ENCODE peak calls at places on chromosomes 5 and 9, in ten cellular contexts. L is GM06990, D is upper lobe of right lung, Q is foreskin keratinocyte, X is AG09309, M is body of pancreas, F is right atrium auricular region, U is H9, A is nephron progenitor cell, Y is left ventricle myocardium inferior. I is an unnamed sample.

GRCh38 chr9:79829566-79830347 is 258.0 kb downstream of the TLE4 start:
- DNase-seq in L (no peak), D (no peak), Q (no peak), X (no peak), M (no peak), F (no peak), U (no peak), A (no peak), Y (no peak), I (no peak)

GRCh38 chr9:89597711-89598707 is 6.8 kb upstream of the GADD45G start:
- DNase-seq in L (peak), D (no peak), Q (peak), X (no peak), M (peak), F (no peak), U (peak), A (peak), Y (no peak), I (peak)

GRCh38 chr9:135260776-135261175 is 173.3 kb downstream of the OLFM1 start:
- DNase-seq in L (no peak), D (no peak), Q (no peak), X (no peak), M (no peak), F (no peak), U (no peak), A (no peak), Y (no peak), I (no peak)

GRCh38 chr9:138045541-138046490 is 168.2 kb downstream of the CACNA1B start:
- DNase-seq in L (no peak), D (peak), Q (no peak), X (no peak), M (no peak), F (peak), U (no peak), A (no peak), Y (no peak), I (no peak)

GRCh38 chr5:88672644-88673493 is 210.1 kb downstream of the MEF2C start:
- DNase-seq in L (no peak), D (no peak), Q (no peak), X (no peak), M (no peak), F (no peak), U (peak), A (no peak), Y (no peak), I (no peak)

GRCh38 chr9:129141066-129142041 is 30.1 kb downstream of the PTPA start:
- DNase-seq in L (peak), D (no peak), Q (no peak), X (peak), M (peak), F (peak), U (peak), A (no peak), Y (peak), I (peak)

GRCh38 chr9:100052375-100052774 is 46.4 kb downstream of the ERP44 start:
- DNase-seq in L (no peak), D (no peak), Q (no peak), X (no peak), M (no peak), F (no peak), U (no peak), A (no peak), Y (no peak), I (no peak)

GRCh38 chr5:108562205-108562454 is 180.2 kb upstream of the FBXL17 start:
- DNase-seq in L (no peak), D (no peak), Q (no peak), X (no peak), M (no peak), F (no peak), U (no peak), A (no peak), Y (no peak), I (no peak)

GRCh38 chr5:76999451-76999850 is 30.8 kb upstream of the AGGF1 start:
- DNase-seq in L (no peak), D (no peak), Q (peak), X (peak), M (no peak), F (no peak), U (no peak), A (no peak), Y (no peak), I (no peak)

GRCh38 chr5:116696356-116696755 is 121.7 kb upstream of the SEMA6A start:
- DNase-seq in L (no peak), D (no peak), Q (no peak), X (no peak), M (no peak), F (no peak), U (no peak), A (no peak), Y (no peak), I (peak)

GRCh38 chr5:138138949-138139775 is at the start of gene NME5:
- DNase-seq in L (peak), D (peak), Q (no peak), X (no peak), M (peak), F (no peak), U (peak), A (peak), Y (peak), I (peak)

GRCh38 chr5:88244686-88245085 is 24.0 kb downstream of the TMEM161B start:
- DNase-seq in L (no peak), D (no peak), Q (peak), X (no peak), M (no peak), F (no peak), U (no peak), A (no peak), Y (no peak), I (no peak)

GRCh38 chr9:71098801-71099200 is 22.6 kb downstream of the TRPM3 start:
- DNase-seq in L (no peak), D (no peak), Q (no peak), X (no peak), M (no peak), F (no peak), U (no peak), A (no peak), Y (no peak), I (no peak)

GRCh38 chr5:89003563-89004036 is 120.6 kb upstream of the MEF2C start:
- DNase-seq in L (no peak), D (no peak), Q (no peak), X (no peak), M (no peak), F (no peak), U (no peak), A (no peak), Y (no peak), I (no peak)

GRCh38 chr9:1173211-1173610 is 123.1 kb downstream of the DMRT2 start:
- DNase-seq in L (no peak), D (peak), Q (no peak), X (no peak), M (peak), F (no peak), U (no peak), A (no peak), Y (no peak), I (no peak)

GRCh38 chr5:84403773-84404172 is 19.1 kb upstream of the EDIL3 start:
- DNase-seq in L (no peak), D (no peak), Q (peak), X (peak), M (no peak), F (no peak), U (no peak), A (no peak), Y (no peak), I (no peak)

GRCh38 chr5:40605295-40605958 is 74.3 kb upstream of the PTGER4 start:
- DNase-seq in L (no peak), D (no peak), Q (peak), X (no peak), M (no peak), F (no peak), U (no peak), A (no peak), Y (no peak), I (no peak)

GRCh38 chr5:106825379-106825778 is 845.4 kb downstream of the EFNA5 start:
- DNase-seq in L (no peak), D (no peak), Q (peak), X (no peak), M (no peak), F (no peak), U (no peak), A (no peak), Y (no peak), I (no peak)

GRCh38 chr9:83060557-83060956 is 2.4 kb downstream of the RASEF start:
- DNase-seq in L (no peak), D (no peak), Q (no peak), X (no peak), M (peak), F (no peak), U (no peak), A (no peak), Y (no peak), I (no peak)

GRCh38 chr5:42992035-42992570 is 48.0 kb downstream of the ANXA2R start:
- DNase-seq in L (peak), D (peak), Q (peak), X (no peak), M (peak), F (peak), U (peak), A (peak), Y (peak), I (peak)

GRCh38 chr5:10366310-10367297 is 13.1 kb downstream of the MARCHF6 start:
- DNase-seq in L (no peak), D (no peak), Q (peak), X (peak), M (peak), F (no peak), U (no peak), A (no peak), Y (no peak), I (no peak)

GRCh38 chr5:124580925-124581821 is 165.3 kb downstream of the ZNF608 start:
- DNase-seq in L (no peak), D (no peak), Q (peak), X (no peak), M (peak), F (no peak), U (peak), A (peak), Y (no peak), I (no peak)

GRCh38 chr5:10761842-10762165 is 770 bp upstream of the DAP start:
- DNase-seq in L (no peak), D (no peak), Q (no peak), X (no peak), M (no peak), F (no peak), U (no peak), A (no peak), Y (no peak), I (no peak)

GRCh38 chr9:127130661-127131538 is 8.5 kb upstream of the ANGPTL2 start:
- DNase-seq in L (no peak), D (peak), Q (peak), X (peak), M (peak), F (peak), U (no peak), A (no peak), Y (peak), I (no peak)

GRCh38 chr9:69548676-69549075 is 123.5 kb downstream of the APBA1 start:
- DNase-seq in L (no peak), D (no peak), Q (no peak), X (no peak), M (no peak), F (no peak), U (no peak), A (no peak), Y (no peak), I (no peak)

GRCh38 chr9:114989600-114990410 is 59.4 kb upstream of the TNFSF8 start:
- DNase-seq in L (peak), D (no peak), Q (no peak), X (no peak), M (no peak), F (no peak), U (no peak), A (no peak), Y (no peak), I (peak)

GRCh38 chr9:133564451-133564850 is 29.9 kb downstream of the ADAMTSL2 start:
- DNase-seq in L (no peak), D (no peak), Q (no peak), X (no peak), M (no peak), F (no peak), U (no peak), A (no peak), Y (no peak), I (no peak)

GRCh38 chr5:105460721-105461120 is 1898.1 kb upstream of the NUDT12 start:
- DNase-seq in L (no peak), D (no peak), Q (no peak), X (no peak), M (no peak), F (no peak), U (no peak), A (no peak), Y (no peak), I (no peak)

GRCh38 chr5:124263680-124264491 is 482.6 kb downstream of the ZNF608 start:
- DNase-seq in L (no peak), D (no peak), Q (no peak), X (no peak), M (peak), F (no peak), U (peak), A (peak), Y (no peak), I (no peak)

GRCh38 chr9:81759680-81760215 is 70.4 kb upstream of the TLE1 start:
- DNase-seq in L (no peak), D (no peak), Q (peak), X (peak), M (no peak), F (peak), U (no peak), A (no peak), Y (no peak), I (no peak)

GRCh38 chr9:81758123-81758797 is 68.9 kb upstream of the TLE1 start:
- DNase-seq in L (no peak), D (no peak), Q (no peak), X (no peak), M (no peak), F (no peak), U (no peak), A (no peak), Y (no peak), I (no peak)

GRCh38 chr9:81754245-81754644 is 64.9 kb upstream of the TLE1 start:
- DNase-seq in L (no peak), D (no peak), Q (no peak), X (no peak), M (no peak), F (no peak), U (no peak), A (no peak), Y (no peak), I (no peak)

GRCh38 chr9:81753436-81753835 is 64.1 kb upstream of the TLE1 start:
- DNase-seq in L (no peak), D (no peak), Q (no peak), X (no peak), M (no peak), F (no peak), U (no peak), A (no peak), Y (no peak), I (no peak)

DNA sequence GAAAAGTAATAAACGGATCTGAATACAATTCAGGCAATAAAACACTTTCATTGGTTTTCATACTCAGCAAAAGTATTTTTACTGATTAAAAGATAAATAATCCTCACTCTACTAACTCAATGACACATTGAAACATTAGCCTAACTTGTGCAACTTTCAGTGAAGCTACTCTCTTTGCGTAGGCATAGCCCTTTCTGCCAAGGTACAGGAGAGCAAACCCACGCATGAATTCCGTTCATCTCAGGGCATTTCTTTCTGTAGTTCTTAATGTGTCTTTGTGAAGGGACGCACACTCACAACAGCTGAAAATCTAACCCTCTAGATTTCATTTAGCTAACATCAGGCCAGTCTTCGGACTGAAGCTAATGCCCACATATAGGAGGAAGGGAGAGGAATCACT is 66.4 kb upstream of the TLE1 start:
- DNase-seq in L (no peak), D (no peak), Q (no peak), X (no peak), M (no peak), F (no peak), U (no peak), A (no peak), Y (no peak), I (no peak)
- TF ChIP-seq CTCF in L (no peak), D (no peak), Q (no peak), X (no peak), M (no peak), F (no peak), U (no peak), A (no peak), Y (no peak), I (no peak)

DNA sequence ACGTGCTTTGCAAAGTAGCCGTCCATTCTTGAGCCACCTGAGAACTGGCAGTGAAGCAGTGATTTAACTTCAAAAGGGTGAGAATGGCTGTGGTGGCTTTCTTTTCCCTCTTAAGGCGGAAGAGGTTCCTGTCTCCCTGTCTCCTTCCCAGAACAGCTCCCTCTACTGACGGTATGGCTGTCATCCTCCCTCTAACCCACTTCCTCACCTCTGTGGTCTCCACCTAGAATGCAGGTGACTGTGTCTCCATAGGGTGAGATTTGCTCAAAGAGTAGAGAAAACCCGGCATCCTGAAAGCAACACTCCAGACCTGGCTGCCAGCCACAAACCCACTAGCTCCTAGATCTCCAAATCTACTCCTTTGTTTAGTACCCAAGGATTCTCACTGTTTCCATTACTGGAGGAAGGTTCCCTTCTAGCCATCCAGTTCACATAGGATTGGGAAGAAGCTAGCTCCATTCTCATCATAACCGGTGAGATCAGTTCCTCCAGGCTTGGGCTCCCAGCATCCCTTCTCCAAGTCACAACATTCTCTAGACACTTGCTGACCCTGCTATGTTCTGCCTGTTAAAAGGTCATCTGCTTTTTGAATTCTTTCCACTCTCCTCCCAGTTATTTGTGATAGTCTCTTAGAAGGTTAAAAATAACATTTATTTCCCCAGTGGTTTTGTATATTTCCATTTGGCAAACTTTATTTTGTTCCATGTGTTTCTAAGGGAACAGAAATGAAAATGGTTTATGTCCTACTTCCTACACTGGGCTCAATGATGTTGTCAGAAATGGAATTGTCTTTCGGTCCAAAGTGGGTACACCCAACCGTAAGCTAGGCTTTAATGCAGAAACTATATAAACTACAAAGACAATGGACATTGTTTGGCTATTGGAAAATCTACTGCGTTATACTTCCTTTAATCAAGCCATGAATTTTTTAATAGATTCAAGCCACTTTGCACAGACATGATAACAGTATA is 269.4 kb downstream of the CWC27 start:
- DNase-seq in L (no peak), D (no peak), Q (no peak), X (no peak), M (peak), F (peak), U (peak), A (no peak), Y (no peak), I (no peak)
- TF ChIP-seq CTCF in L (peak), D (peak), Q (peak), X (peak), M (peak), F (no peak), U (peak), A (peak), Y (peak), I (peak)

DNA sequence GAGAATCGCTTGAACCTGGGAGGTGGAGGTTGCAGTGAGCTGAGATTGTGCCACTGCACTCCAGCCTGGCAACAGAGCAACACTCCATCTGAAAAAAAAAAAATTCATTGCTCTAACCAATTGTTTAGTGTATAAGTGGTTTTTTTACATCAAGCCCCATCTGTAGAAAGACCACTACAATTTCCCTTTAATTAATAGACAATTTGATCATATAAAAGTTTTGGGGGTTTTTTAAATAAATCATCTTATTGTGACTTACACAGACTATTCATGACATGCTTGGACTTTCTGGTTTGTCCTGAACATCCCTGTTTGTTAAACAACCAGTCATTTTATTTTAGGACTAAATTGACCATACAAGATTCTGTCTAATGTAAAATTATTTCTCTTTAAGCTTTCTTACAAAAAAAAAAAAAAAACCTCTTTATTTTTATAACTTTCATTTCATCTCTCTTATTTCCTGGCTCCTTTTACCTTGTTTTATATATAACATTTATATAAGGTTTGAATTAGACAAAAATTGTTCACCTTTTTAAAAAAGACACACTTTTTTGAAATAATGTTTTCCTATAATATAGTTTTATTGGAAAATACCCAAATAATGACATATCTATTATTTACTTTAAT is 9.8 kb upstream of the FANCC start:
- DNase-seq in L (no peak), D (no peak), Q (no peak), X (no peak), M (no peak), F (no peak), U (no peak), A (no peak), Y (no peak), I (no peak)
- TF ChIP-seq CTCF in L (no peak), D (no peak), Q (no peak), X (no peak), M (no peak), F (no peak), U (no peak), A (no peak), Y (no peak), I (no peak)

GRCh38 chr5:98349990-98350365 is 423.5 kb upstream of the RGMB start:
- DNase-seq in L (no peak), D (no peak), Q (no peak), X (no peak), M (no peak), F (no peak), U (no peak), A (no peak), Y (no peak), I (no peak)

GRCh38 chr5:98349251-98349989 is 424.0 kb upstream of the RGMB start:
- DNase-seq in L (no peak), D (no peak), Q (peak), X (no peak), M (no peak), F (no peak), U (no peak), A (no peak), Y (no peak), I (no peak)
- TF ChIP-seq CTCF in L (peak), D (no peak), Q (peak), X (peak), M (no peak), F (no peak), U (peak), A (peak), Y (no peak), I (peak)

GRCh38 chr5:140133514-140134167 is 7.9 kb downstream of the IGIP start:
- DNase-seq in L (no peak), D (no peak), Q (no peak), X (no peak), M (no peak), F (no peak), U (no peak), A (no peak), Y (no peak), I (no peak)
- TF ChIP-seq CTCF in L (no peak), D (peak), Q (no peak), X (no peak), M (no peak), F (no peak), U (peak), A (no peak), Y (no peak), I (no peak)

GRCh38 chr5:102975457-102976182 is 144.3 kb downstream of the GIN1 start:
- DNase-seq in L (no peak), D (no peak), Q (peak), X (no peak), M (no peak), F (no peak), U (no peak), A (no peak), Y (no peak), I (no peak)

GRCh38 chr5:102975040-102975439 is 144.9 kb downstream of the GIN1 start:
- DNase-seq in L (no peak), D (no peak), Q (no peak), X (no peak), M (no peak), F (no peak), U (no peak), A (no peak), Y (no peak), I (no peak)

GRCh38 chr5:102974177-102974576 is 145.8 kb downstream of the GIN1 start:
- DNase-seq in L (no peak), D (no peak), Q (no peak), X (no peak), M (no peak), F (no peak), U (no peak), A (no peak), Y (no peak), I (no peak)

GRCh38 chr5:102971693-102972293 is 148.1 kb downstream of the GIN1 start:
- DNase-seq in L (no peak), D (no peak), Q (peak), X (no peak), M (no peak), F (no peak), U (no peak), A (no peak), Y (no peak), I (peak)
- TF ChIP-seq CTCF in L (peak), D (peak), Q (peak), X (peak), M (peak), F (no peak), U (peak), A (peak), Y (peak), I (peak)